ENCODE peak calls at places on chromosomes 2 and 18, in six cellular contexts. I is GM23338, W is psoas muscle, P is GM23248, N is brain microvascular endothelial cell, U is pancreas. Q is an unnamed sample. For H3K36me3, the result is how much of the 10 kb centered on the place peaks cover.

GRCh38 chr2:133229974-133230373 is 338.3 kb downstream of the NCKAP5 start:
- DNase-seq in N (no peak), P (no peak), I (no peak), W (no peak), U (no peak), Q (no peak)

GRCh38 chr18:10032331-10032979 is 118.6 kb downstream of the VAPA start:
- DNase-seq in W (no peak), N (no peak), U (no peak), I (peak), P (no peak), Q (no peak)

GRCh38 chr18:78838183-78838582 is 141.4 kb upstream of the SALL3 start:
- DNase-seq in U (no peak), W (no peak), N (no peak), I (no peak), P (no peak), Q (no peak)

GRCh38 chr18:75255113-75255512 is 44.5 kb downstream of the TSHZ1 start:
- DNase-seq in U (no peak), I (no peak), P (no peak), N (no peak), W (no peak), Q (no peak)

GRCh38 chr2:133651861-133652260 is 83.6 kb upstream of the NCKAP5 start:
- DNase-seq in I (no peak), N (no peak), P (peak), U (no peak), W (no peak), Q (no peak)

GRCh38 chr2:129129087-129129486 is 810.4 kb upstream of the HS6ST1 start:
- DNase-seq in N (no peak), I (no peak), P (no peak), W (no peak), U (no peak), Q (no peak)

GRCh38 chr18:75586576-75586975 is 159.1 kb upstream of the SMIM21 start:
- DNase-seq in N (no peak), P (no peak), I (no peak), U (no peak), W (no peak), Q (no peak)

GRCh38 chr2:111122631-111123421 is 2.1 kb downstream of the BCL2L11 start:
- DNase-seq in W (peak), U (peak), P (peak), N (peak), I (peak), Q (peak)

GRCh38 chr2:118696786-118697465 is 150.5 kb downstream of the EN1 start:
- DNase-seq in W (no peak), U (no peak), I (no peak), P (peak), N (peak), Q (no peak)

GRCh38 chr2:14944562-14945346 is 312.2 kb downstream of the LRATD1 start:
- DNase-seq in W (no peak), N (peak), U (no peak), P (peak), I (peak), Q (peak)

GRCh38 chr2:42136832-42137821 is 32.0 kb upstream of the EML4 start:
- DNase-seq in W (no peak), P (no peak), I (no peak), N (peak), U (no peak), Q (no peak)

GRCh38 chr2:236095502-236095901 is 72.7 kb downstream of the GBX2 start:
- DNase-seq in U (no peak), I (no peak), N (no peak), W (no peak), P (no peak), Q (no peak)

DNA sequence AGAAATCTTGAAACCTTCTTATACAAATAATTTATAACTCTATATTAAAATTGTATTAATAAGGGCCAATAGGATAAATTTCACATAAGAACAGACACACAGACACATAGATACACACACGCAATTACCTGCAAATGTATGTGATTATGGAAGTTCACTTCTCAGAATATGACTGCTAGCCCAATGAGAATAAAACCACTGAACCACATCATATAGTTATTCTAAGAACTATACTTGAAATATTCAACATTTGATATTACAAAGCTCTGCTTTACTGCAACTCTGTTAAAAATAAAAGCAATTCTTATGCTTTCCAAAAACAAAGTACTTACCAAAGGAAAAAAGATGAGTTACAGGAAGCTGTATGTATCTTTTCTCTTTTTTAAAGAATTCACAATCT is 51.1 kb downstream of the PGAP1 start:
- DNase-seq in N (no peak), I (no peak), U (no peak), W (no peak), P (no peak), Q (no peak)
- H3K36me3 ChIP-seq in N (under half), I (under half), U (under half), W (under half), P (under half), Q (under half)

GRCh38 chr18:55858661-55859111 is 270.7 kb upstream of the TCF4 start:
- DNase-seq in P (peak), W (no peak), N (peak), U (no peak), I (no peak), Q (no peak)
- H3K4me3 ChIP-seq in P (peak), W (peak), N (peak), U (no peak), I (no peak), Q (peak)

GRCh38 chr2:62489162-62489561 is 16.8 kb downstream of the TMEM17 start:
- DNase-seq in U (no peak), I (no peak), N (peak), P (peak), W (no peak), Q (no peak)
- H3K27ac ChIP-seq in U (no peak), I (no peak), N (no peak), P (no peak), W (no peak), Q (no peak)

GRCh38 chr2:61882850-61883249 is 5.6 kb downstream of the CCT4 start:
- DNase-seq in U (no peak), I (no peak), P (no peak), N (no peak), W (no peak), Q (no peak)
- H3K36me3 ChIP-seq in U (under half), I (half or more), P (half or more), N (half or more), W (under half), Q (half or more)